ENCODE peak calls at places on chromosomes 11 and 22, in six cellular contexts. I, Y, X, W, A and K are unnamed samples.

GRCh38 chr11:131624526-131624925 is 254.1 kb downstream of the NTM start:
- DNase-seq in A (no peak), Y (no peak), X (no peak), W (peak; percentile 60), I (no peak), K (no peak)

GRCh38 chr11:13352711-13353110 is 75.1 kb downstream of the BMAL1 start:
- DNase-seq in X (no peak), A (no peak), W (no peak), Y (no peak), I (no peak), K (no peak)

GRCh38 chr11:6526411-6527135 is 29.5 kb downstream of the DNHD1 start:
- DNase-seq in A (no peak), I (peak; percentile 25), W (no peak), X (no peak), Y (no peak), K (no peak)

GRCh38 chr11:8584511-8584910 is 9.5 kb downstream of the STK33 start:
- DNase-seq in I (no peak), W (no peak), X (no peak), A (no peak), Y (no peak), K (no peak)

GRCh38 chr22:43777204-43777671 is 34.9 kb downstream of the EFCAB6 start:
- DNase-seq in A (no peak), Y (no peak), I (no peak), X (no peak), W (no peak), K (no peak)

GRCh38 chr11:15159085-15159484 is 44.4 kb downstream of the INSC start:
- DNase-seq in W (peak; percentile 8), Y (no peak), X (no peak), I (peak; percentile 25), A (peak; percentile 23), K (peak; percentile 40)

GRCh38 chr11:1401656-1402221 is 12.0 kb downstream of the BRSK2 start:
- DNase-seq in X (no peak), I (peak; percentile 77), W (no peak), Y (peak; percentile 80), A (peak; percentile 12), K (peak; percentile 85)

GRCh38 chr11:117319214-117319840 is 3.3 kb upstream of the BACE1 start:
- DNase-seq in I (no peak), W (no peak), X (no peak), A (peak; percentile 76), Y (no peak), K (no peak)

GRCh38 chr11:119350302-119350701 is 3.8 kb upstream of the MFRP start:
- DNase-seq in Y (no peak), W (no peak), X (no peak), A (no peak), I (no peak), K (no peak)

GRCh38 chr11:65095974-65096806 is at the start of gene VPS51:
- DNase-seq in I (peak; percentile 92), W (peak; percentile 71), Y (peak; percentile 89), X (peak; percentile 93), A (peak; percentile 79), K (peak; percentile 94)

GRCh38 chr11:133492895-133493294 is 39.4 kb downstream of the OPCML start:
- DNase-seq in W (no peak), A (no peak), I (no peak), Y (no peak), X (no peak), K (no peak)

GRCh38 chr11:78270993-78271392 is 82.3 kb downstream of the USP35 start:
- DNase-seq in A (no peak), I (no peak), Y (no peak), X (no peak), W (no peak), K (no peak)

GRCh38 chr11:206516-207212 is 535 bp downstream of the BET1L start:
- DNase-seq in I (peak; percentile 44), X (peak; percentile 63), A (no peak), Y (no peak), W (no peak), K (no peak)

GRCh38 chr11:2185324-2186085 is 13.9 kb upstream of the TH start:
- DNase-seq in A (no peak), W (no peak), Y (no peak), I (no peak), X (no peak), K (no peak)

GRCh38 chr11:120344302-120345004 is 8.2 kb downstream of the ARHGEF12 start:
- DNase-seq in A (no peak), X (no peak), W (peak; percentile 68), Y (no peak), I (peak; percentile 57), K (peak; percentile 59)

GRCh38 chr22:32612834-32613233 is 138.2 kb downstream of the FBXO7 start:
- DNase-seq in Y (no peak), X (no peak), I (no peak), W (no peak), A (no peak), K (no peak)

GRCh38 chr11:130426223-130427048 is 2.0 kb downstream of the ADAMTS8 start:
- DNase-seq in W (no peak), X (no peak), A (no peak), Y (no peak), I (no peak), K (no peak)

GRCh38 chr11:75558939-75559843 is 2.9 kb upstream of the SERPINH1 start:
- DNase-seq in X (peak; percentile 87), A (peak; percentile 80), W (no peak), I (no peak), Y (peak; percentile 66), K (no peak)

GRCh38 chr22:32958021-32958420 is 100.2 kb downstream of the SYN3 start:
- DNase-seq in X (no peak), I (no peak), Y (no peak), A (no peak), W (no peak), K (no peak)

GRCh38 chr11:17386331-17387084 is 2.0 kb downstream of the KCNJ11 start:
- DNase-seq in Y (no peak), W (peak; percentile 6), I (peak; percentile 70), A (peak; percentile 13), X (peak; percentile 83), K (peak; percentile 66)

GRCh38 chr11:119371067-119371601 is 10.4 kb downstream of the USP2 start:
- DNase-seq in I (no peak), A (no peak), Y (peak; percentile 22), W (no peak), X (no peak), K (no peak)

GRCh38 chr11:2268911-2269600 is 1.3 kb downstream of the ASCL2 start:
- DNase-seq in X (peak; percentile 87), A (no peak), W (no peak), I (peak; percentile 75), Y (no peak), K (peak; percentile 82)

GRCh38 chr22:50713008-50713385 is 25.0 kb upstream of the ACR start:
- DNase-seq in I (no peak), A (no peak), W (no peak), X (no peak), Y (no peak), K (no peak)

GRCh38 chr11:60305906-60306619 is 21.0 kb upstream of the MS4A6E start:
- DNase-seq in A (no peak), I (no peak), Y (no peak), W (peak; percentile 74), X (no peak), K (no peak)

GRCh38 chr11:3165152-3165705 is at the start of gene OSBPL5:
- DNase-seq in X (peak; percentile 89), I (no peak), W (peak; percentile 9), Y (peak; percentile 81), A (no peak), K (no peak)

GRCh38 chr11:56889986-56890385 is 98.7 kb upstream of the OR5AK2 start:
- DNase-seq in W (no peak), I (no peak), A (no peak), X (no peak), Y (no peak), K (no peak)

GRCh38 chr11:67640021-67640757 is 626 bp upstream of the TBX10 start:
- DNase-seq in Y (peak; percentile 50), X (no peak), A (no peak), W (peak; percentile 18), I (peak; percentile 81), K (no peak)